ENCODE peak calls at places on chromosomes 6 and 20, in four cellular contexts. E, C, W and G are unnamed samples.
A peak's percentile ranks its signal among the peaks of the same experiment; 100 is the strongest.

GRCh38 chr6:100269189-100269588 is 195.5 kb downstream of the SIM1 start:
- DNase-seq in E (no peak), C (no peak), W (no peak), G (no peak)

GRCh38 chr20:21143194-21143890 is 17.5 kb downstream of the KIZ start:
- DNase-seq in E (no peak), C (no peak), W (no peak), G (no peak)

GRCh38 chr6:121175827-121176226 is 158.5 kb downstream of the TBC1D32 start:
- DNase-seq in E (no peak), C (no peak), W (no peak), G (no peak)

GRCh38 chr20:8394308-8394945 is 262.4 kb downstream of the PLCB1 start:
- DNase-seq in E (no peak), C (peak; percentile 71), W (no peak), G (no peak)

GRCh38 chr20:50726955-50727791 is 4.2 kb upstream of the PARD6B start:
- DNase-seq in E (no peak), C (no peak), W (no peak), G (no peak)

GRCh38 chr20:43751167-43752050 is 24.6 kb upstream of the GTSF1L start:
- DNase-seq in E (no peak), C (peak; percentile 99), W (no peak), G (no peak)

GRCh38 chr6:111757342-111757741 is 115.9 kb downstream of the FYN start:
- DNase-seq in E (no peak), C (no peak), W (no peak), G (no peak)

GRCh38 chr6:65979120-65979519 is 272.1 kb upstream of the EYS start:
- DNase-seq in E (no peak), C (no peak), W (no peak), G (no peak)

GRCh38 chr20:32157611-32158010 is 48.1 kb downstream of the TM9SF4 start:
- DNase-seq in E (no peak), C (no peak), W (no peak), G (no peak)

GRCh38 chr6:45423111-45423900 is 45.6 kb upstream of the SUPT3H start:
- DNase-seq in E (no peak), C (no peak), W (no peak), G (no peak)

GRCh38 chr6:157169656-157170055 is 153.7 kb downstream of the TMEM242 start:
- DNase-seq in E (no peak), C (no peak), W (no peak), G (no peak)

GRCh38 chr20:44183282-44183681 is 3.7 kb downstream of the JPH2 start:
- DNase-seq in E (no peak), C (no peak), W (no peak), G (no peak)

GRCh38 chr6:168361766-168362165 is 42.2 kb upstream of the DACT2 start:
- DNase-seq in E (no peak), C (no peak), W (no peak), G (no peak)

GRCh38 chr6:2959909-2960719 is 11.3 kb downstream of the SERPINB6 start:
- DNase-seq in E (no peak), C (no peak), W (no peak), G (no peak)

GRCh38 chr6:155678361-155678760 is 222.7 kb upstream of the NOX3 start:
- DNase-seq in E (no peak), C (no peak), W (no peak), G (no peak)

GRCh38 chr6:71349395-71349794 is 60.8 kb downstream of the OGFRL1 start:
- DNase-seq in E (peak; percentile 2), C (no peak), W (no peak), G (no peak)

GRCh38 chr6:121590438-121590837 is 155.0 kb downstream of the GJA1 start:
- DNase-seq in E (no peak), C (no peak), W (no peak), G (no peak)

GRCh38 chr6:159623156-159623555 is 69.9 kb downstream of the SOD2 start:
- DNase-seq in E (no peak), C (no peak), W (no peak), G (no peak)

GRCh38 chr20:17663486-17663885 is 18.6 kb downstream of the RRBP1 start:
- DNase-seq in E (no peak), C (no peak), W (no peak), G (no peak)

GRCh38 chr20:13458860-13459451 is 179.8 kb downstream of the TASP1 start:
- DNase-seq in E (peak; percentile 61), C (no peak), W (peak; percentile 44), G (no peak)

GRCh38 chr20:23349338-23350006 is 1.1 kb upstream of the NXT1 start:
- DNase-seq in E (no peak), C (no peak), W (peak; percentile 16), G (no peak)

GRCh38 chr6:14212020-14212419 is 94.4 kb downstream of the CD83 start:
- DNase-seq in E (no peak), C (no peak), W (no peak), G (peak; percentile 36)

GRCh38 chr6:150229775-150230561 is 87.1 kb downstream of the PPP1R14C start:
- DNase-seq in E (no peak), C (no peak), W (no peak), G (no peak)

GRCh38 chr6:145155411-145155810 is 579.9 kb downstream of the EPM2A start:
- DNase-seq in E (no peak), C (no peak), W (no peak), G (no peak)

GRCh38 chr20:5400164-5400762 is 83.5 kb upstream of the PROKR2 start:
- DNase-seq in E (peak; percentile 35), C (no peak), W (peak; percentile 10), G (peak; percentile 57)

GRCh38 chr20:59811681-59812171 is 121.7 kb downstream of the SYCP2 start:
- DNase-seq in E (no peak), C (no peak), W (no peak), G (no peak)

GRCh38 chr6:48032156-48032555 is 78.8 kb downstream of the PTCHD4 start:
- DNase-seq in E (peak; percentile 28), C (no peak), W (no peak), G (no peak)

GRCh38 chr6:119186490-119186889 is 108.0 kb upstream of the FAM184A start:
- DNase-seq in E (no peak), C (no peak), W (no peak), G (no peak)

GRCh38 chr20:25045343-25045712 is 12.6 kb downstream of the ACSS1 start:
- DNase-seq in E (no peak), C (no peak), W (no peak), G (no peak)

GRCh38 chr6:133170602-133171001 is 70.6 kb upstream of the EYA4 start:
- DNase-seq in E (peak; percentile 16), C (no peak), W (no peak), G (no peak)

GRCh38 chr6:157951828-157952227 is 29.8 kb upstream of the SYNJ2 start:
- DNase-seq in E (no peak), C (no peak), W (no peak), G (no peak)

GRCh38 chr6:137927777-137928218 is 60.7 kb downstream of the TNFAIP3 start:
- DNase-seq in E (no peak), C (peak; percentile 99), W (no peak), G (no peak)
- TF ChIP-seq KDM1A in E (no peak), C (no peak), W (no peak), G (no peak)

GRCh38 chr20:42604998-42605970 is 584.4 kb downstream of the PTPRT start:
- DNase-seq in E (no peak), C (no peak), W (no peak), G (no peak)
- TF ChIP-seq TAF1 in E (no peak), C (no peak), W (no peak), G (no peak)

GRCh38 chr20:36298061-36298460 is 8.1 kb upstream of the DLGAP4 start:
- DNase-seq in E (no peak), C (no peak), W (no peak), G (no peak)
- TF ChIP-seq HDAC2 in E (no peak), C (no peak), W (no peak), G (no peak)

GRCh38 chr6:74369556-74369993 is 673.6 kb downstream of the CD109 start:
- DNase-seq in E (no peak), C (no peak), W (no peak), G (no peak)
- TF ChIP-seq KDM1A in E (no peak), C (no peak), W (no peak), G (no peak)

GRCh38 chr6:101722991-101723579 is 329.6 kb downstream of the GRIK2 start:
- DNase-seq in E (no peak), C (no peak), W (no peak), G (no peak)
- TF ChIP-seq TAF1 in E (no peak), C (no peak), W (no peak), G (no peak)

DNA sequence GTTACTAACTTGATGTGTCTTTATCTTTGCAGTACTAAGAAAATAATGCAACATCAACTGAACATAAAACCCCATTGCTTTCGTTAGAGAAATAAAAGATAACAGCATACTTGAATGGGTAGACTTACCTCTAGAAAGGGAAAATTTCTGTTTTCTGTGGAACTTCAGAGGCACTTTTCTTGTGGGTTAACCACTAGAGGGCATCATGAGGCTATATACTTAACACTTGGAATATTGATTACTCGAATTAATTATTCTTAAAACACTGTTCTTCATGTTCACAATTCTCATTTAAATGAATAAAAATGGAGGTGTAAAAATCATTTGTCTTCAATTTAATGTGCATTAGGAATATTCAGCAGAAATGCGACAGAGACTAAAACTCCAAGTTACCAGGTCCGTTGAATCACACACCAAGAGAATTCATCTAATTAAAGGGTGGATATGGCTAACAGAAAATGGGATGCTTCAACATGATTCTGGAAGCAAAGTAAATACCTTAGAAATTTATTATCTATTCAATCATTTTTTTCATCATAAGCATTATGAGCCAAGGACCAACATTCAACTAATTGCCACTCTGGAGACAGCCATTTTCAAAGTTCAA is 330.8 kb upstream of the PREP start:
- DNase-seq in E (peak; percentile 5), C (no peak), W (peak; percentile 15), G (no peak)
- TF ChIP-seq HDAC2 in E (no peak), C (no peak), W (no peak), G (no peak)

GRCh38 chr6:125869427-125869826 is 78.7 kb downstream of the NCOA7 start:
- DNase-seq in E (no peak), C (no peak), W (no peak), G (no peak)
- TF ChIP-seq KDM1A in E (no peak), C (no peak), W (no peak), G (no peak)

GRCh38 chr6:106922626-106923025 is 51.9 kb downstream of the CD24 start:
- DNase-seq in E (no peak), C (no peak), W (no peak), G (no peak)

GRCh38 chr6:106924699-106925523 is 49.6 kb downstream of the CD24 start:
- DNase-seq in E (peak; percentile 35), C (no peak), W (no peak), G (no peak)

DNA sequence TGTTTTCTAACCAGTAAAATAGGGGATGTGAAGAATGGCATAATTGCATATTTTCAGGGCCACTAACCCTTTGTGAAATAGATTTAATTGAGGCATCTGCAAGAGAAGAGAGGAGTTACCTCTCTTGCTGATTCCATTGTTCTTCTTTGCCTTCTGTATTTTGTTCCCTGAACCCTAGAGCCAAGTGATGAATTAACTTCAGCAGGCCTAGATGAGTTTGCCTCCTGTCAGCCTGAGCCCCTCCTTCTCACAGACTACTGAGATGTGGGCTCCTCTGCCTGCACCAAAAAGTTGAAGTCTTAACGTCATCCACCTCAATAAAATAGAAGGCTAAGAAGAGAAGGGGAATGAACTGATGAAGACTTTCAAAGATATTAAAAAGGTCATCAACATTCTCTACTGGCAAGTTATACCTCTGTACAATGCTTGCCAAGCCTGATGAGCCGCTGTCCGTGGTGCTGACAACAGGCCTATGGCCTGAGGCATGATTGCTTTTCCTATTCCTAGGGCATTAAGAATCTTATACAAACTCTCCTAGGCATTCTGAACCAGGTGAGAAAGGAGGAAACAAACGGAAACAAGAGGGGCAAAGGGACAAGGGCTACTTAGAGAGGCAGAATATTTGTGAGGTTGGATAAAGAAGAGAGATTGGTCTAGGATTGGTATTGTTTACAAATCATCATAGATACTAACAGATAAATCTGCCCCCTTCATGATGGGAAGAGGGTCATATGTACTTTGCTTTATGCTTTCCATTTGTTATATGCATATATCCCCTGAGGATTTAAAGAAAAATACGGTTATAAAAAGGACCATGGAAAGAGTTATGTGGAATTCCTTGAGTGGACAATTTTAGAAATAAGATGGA is 46.8 kb downstream of the CD24 start:
- DNase-seq in E (peak; percentile 36), C (no peak), W (peak; percentile 52), G (peak; percentile 43)
- TF ChIP-seq TAF1 in E (no peak), C (no peak), W (no peak), G (no peak)